ENCODE peak calls at places on chromosomes 13 and 19, in ten cellular contexts. D is pancreas; P is psoas muscle; R is T-helper 9 cell; W is heart right ventricle; U is activated T-helper 2 cell treated with anti-CD3 and anti-CD28 coated beads, Interferon-gamma antibody, Interleukin-2, Interleukin-4, amounts not matched to agents 10 μg/mL and 5 μg/mL and 100 μg/mL, durations not matched to agents 14 hours and 24 hours and 36 hours; T is PC-9; C is hepatic stellate cell; L is thoracic aorta; Q is lower leg skin. Z is an unnamed sample.

GRCh38 chr13:33867472-33867871 is 49.5 kb downstream of the RFC3 start:
- DNase-seq in D (no peak), P (no peak), R (no peak), W (no peak), U (no peak), T (no peak), C (no peak), L (no peak), Q (no peak), Z (no peak)

GRCh38 chr19:36573020-36573947 is at the start of gene ZNF529:
- DNase-seq in D (peak), P (peak), R (peak), W (peak), U (peak), T (peak), C (peak), L (peak), Q (peak), Z (peak)

GRCh38 chr19:11849264-11849615 is 714 bp downstream of the ZNF439 start:
- DNase-seq in D (no peak), P (no peak), R (no peak), W (no peak), U (peak), T (no peak), C (no peak), L (no peak), Q (no peak), Z (no peak)

GRCh38 chr19:12272980-12273901 is 21.4 kb downstream of the ZNF44 start:
- DNase-seq in D (no peak), P (no peak), R (no peak), W (no peak), U (no peak), T (no peak), C (no peak), L (no peak), Q (no peak), Z (no peak)

GRCh38 chr13:53781941-53782340 is 753.3 kb downstream of the OLFM4 start:
- DNase-seq in D (no peak), P (no peak), R (no peak), W (no peak), U (no peak), T (no peak), C (no peak), L (no peak), Q (no peak), Z (no peak)

GRCh38 chr19:10270616-10271394 is at the start of gene ICAM1:
- DNase-seq in D (peak), P (peak), R (peak), W (peak), U (peak), T (peak), C (peak), L (no peak), Q (peak), Z (peak)

GRCh38 chr19:42267644-42268141 is 1.4 kb upstream of the CIC start:
- DNase-seq in D (no peak), P (no peak), R (no peak), W (no peak), U (no peak), T (no peak), C (no peak), L (no peak), Q (no peak), Z (no peak)

GRCh38 chr13:31556376-31556775 is 182.9 kb upstream of the RXFP2 start:
- DNase-seq in D (no peak), P (no peak), R (no peak), W (no peak), U (no peak), T (no peak), C (peak), L (no peak), Q (no peak), Z (no peak)

GRCh38 chr13:33176526-33176925 is 109.0 kb downstream of the STARD13 start:
- DNase-seq in D (no peak), P (no peak), R (no peak), W (no peak), U (no peak), T (no peak), C (no peak), L (no peak), Q (no peak), Z (no peak)

GRCh38 chr13:96817336-96817941 is 176.8 kb downstream of the OXGR1 start:
- DNase-seq in D (no peak), P (no peak), R (no peak), W (no peak), U (no peak), T (no peak), C (no peak), L (no peak), Q (no peak), Z (no peak)

GRCh38 chr13:25659091-25659502 is 287.3 kb downstream of the ATP8A2 start:
- DNase-seq in D (no peak), P (no peak), R (no peak), W (no peak), U (no peak), T (no peak), C (no peak), L (no peak), Q (no peak), Z (no peak)

GRCh38 chr13:100089633-100090032 is 740 bp downstream of the PCCA start:
- DNase-seq in D (no peak), P (no peak), R (no peak), W (no peak), U (no peak), T (no peak), C (no peak), L (no peak), Q (no peak), Z (no peak)

GRCh38 chr13:96297360-96297759 is 207.5 kb downstream of the HS6ST3 start:
- DNase-seq in D (no peak), P (no peak), R (no peak), W (no peak), U (no peak), T (no peak), C (no peak), L (no peak), Q (no peak), Z (no peak)

GRCh38 chr13:96091164-96091931 is 1.4 kb downstream of the HS6ST3 start:
- DNase-seq in D (peak), P (no peak), R (no peak), W (peak), U (no peak), T (no peak), C (no peak), L (no peak), Q (peak), Z (no peak)

GRCh38 chr13:99693351-99693750 is 192.1 kb downstream of the TM9SF2 start:
- DNase-seq in D (no peak), P (no peak), R (no peak), W (no peak), U (no peak), T (no peak), C (no peak), L (no peak), Q (no peak), Z (no peak)

GRCh38 chr19:49567722-49568454 is 12.5 kb downstream of the NOSIP start:
- DNase-seq in D (no peak), P (no peak), R (peak), W (no peak), U (peak), T (no peak), C (no peak), L (no peak), Q (no peak), Z (peak)

GRCh38 chr19:45865269-45865948 is 1.3 kb downstream of the FOXA3 start:
- DNase-seq in D (no peak), P (no peak), R (no peak), W (no peak), U (no peak), T (no peak), C (no peak), L (no peak), Q (no peak), Z (no peak)

GRCh38 chr19:6185825-6186193 is 50.3 kb downstream of the ACSBG2 start:
- DNase-seq in D (no peak), P (no peak), R (no peak), W (no peak), U (no peak), T (no peak), C (no peak), L (no peak), Q (no peak), Z (no peak)

GRCh38 chr13:113663934-113664333 is 3.1 kb upstream of the GRK1 start:
- DNase-seq in D (no peak), P (no peak), R (no peak), W (no peak), U (no peak), T (no peak), C (no peak), L (no peak), Q (peak), Z (no peak)

GRCh38 chr13:110440946-110441731 is 120.4 kb downstream of the RAB20 start:
- DNase-seq in D (no peak), P (no peak), R (no peak), W (no peak), U (no peak), T (no peak), C (no peak), L (no peak), Q (peak), Z (no peak)

GRCh38 chr13:36848228-36848982 is 29.4 kb downstream of the RFXAP start:
- DNase-seq in D (no peak), P (no peak), R (no peak), W (no peak), U (no peak), T (no peak), C (no peak), L (no peak), Q (no peak), Z (no peak)

GRCh38 chr19:10518444-10519361 is 1.5 kb upstream of the S1PR5 start:
- DNase-seq in D (peak), P (no peak), R (no peak), W (peak), U (no peak), T (no peak), C (no peak), L (no peak), Q (no peak), Z (no peak)

GRCh38 chr13:86788624-86789023 is 882.5 kb upstream of the SLITRK5 start:
- DNase-seq in D (no peak), P (no peak), R (no peak), W (no peak), U (no peak), T (no peak), C (no peak), L (no peak), Q (no peak), Z (no peak)

Z was measured in T-helper 17 cell.